ENCODE peak calls at places on chromosomes 7 and 10, in four cellular contexts. T, L, B and U are unnamed samples. For H3K27me3, the result is how much of the 10 kb centered on the place peaks cover.

GRCh38 chr10:69172241-69172998 is 7.6 kb upstream of the SUPV3L1 start:
- DNase-seq in T (no peak), L (no peak), B (no peak), U (no peak)

GRCh38 chr7:77216233-77216632 is 16.6 kb upstream of the FGL2 start:
- DNase-seq in L (no peak), B (no peak), T (no peak), U (no peak)

GRCh38 chr7:42152353-42153205 is 84.4 kb downstream of the GLI3 start:
- DNase-seq in T (no peak), B (no peak), L (no peak), U (no peak)

GRCh38 chr7:50787825-50788224 is 5.1 kb upstream of the GRB10 start:
- DNase-seq in L (no peak), B (no peak), T (no peak), U (no peak)

GRCh38 chr7:105738133-105738532 is 138.3 kb downstream of the ATXN7L1 start:
- DNase-seq in T (no peak), L (no peak), B (no peak), U (no peak)

GRCh38 chr7:106050743-106051110 is 61.4 kb downstream of the SYPL1 start:
- DNase-seq in L (peak), T (no peak), B (no peak), U (no peak)

GRCh38 chr7:44322631-44323363 is 2.6 kb downstream of the CAMK2B start:
- DNase-seq in T (no peak), B (no peak), L (no peak), U (no peak)

GRCh38 chr7:3156508-3156907 is 112.8 kb upstream of the CARD11 start:
- DNase-seq in B (no peak), T (no peak), L (no peak), U (no peak)

GRCh38 chr10:54130394-54130793 is 670.6 kb downstream of the PCDH15 start:
- DNase-seq in B (no peak), T (no peak), L (no peak), U (no peak)

GRCh38 chr7:117350027-117350426 is 27.2 kb upstream of the WNT2 start:
- DNase-seq in T (no peak), L (no peak), B (no peak), U (no peak)

GRCh38 chr10:133226251-133226808 is 3.7 kb upstream of the UTF1 start:
- DNase-seq in L (no peak), T (no peak), B (no peak), U (no peak)

GRCh38 chr10:22720667-22721066 is 6.3 kb upstream of the PIP4K2A start:
- DNase-seq in B (no peak), L (no peak), T (no peak), U (no peak)

GRCh38 chr10:31929260-31929985 is 792 bp upstream of the ARHGAP12 start:
- DNase-seq in L (peak), B (peak), T (no peak), U (peak)

GRCh38 chr10:78657622-78658165 is 411.1 kb upstream of the ZMIZ1 start:
- DNase-seq in L (peak), B (peak), T (no peak), U (peak)

GRCh38 chr10:29862926-29863614 is 196.3 kb downstream of the JCAD start:
- DNase-seq in T (no peak), L (peak), B (no peak), U (no peak)

GRCh38 chr7:47328392-47329319 is 253.3 kb downstream of the TNS3 start:
- DNase-seq in L (no peak), T (no peak), B (no peak), U (peak)
- H3K27me3 ChIP-seq in L (under half), T (under half), B (under half), U (under half)

GRCh38 chr7:154842608-154843007 is 160.3 kb downstream of the PAXIP1 start:
- DNase-seq in T (no peak), B (no peak), L (peak), U (peak)
- H3K27me3 ChIP-seq in T (under half), B (under half), L (under half), U (under half)

GRCh38 chr10:43233601-43234430 is 33.0 kb downstream of the RASGEF1A start:
- DNase-seq in B (peak), T (no peak), L (no peak), U (peak)

GRCh38 chr10:43234471-43235041 is 32.3 kb downstream of the RASGEF1A start:
- DNase-seq in B (peak), L (no peak), T (no peak), U (peak)

GRCh38 chr10:43236176-43236850 is 30.6 kb downstream of the RASGEF1A start:
- DNase-seq in L (no peak), T (no peak), B (peak), U (peak)

GRCh38 chr10:43237128-43237527 is 29.7 kb downstream of the RASGEF1A start:
- DNase-seq in T (no peak), B (peak), L (no peak), U (peak)

DNA sequence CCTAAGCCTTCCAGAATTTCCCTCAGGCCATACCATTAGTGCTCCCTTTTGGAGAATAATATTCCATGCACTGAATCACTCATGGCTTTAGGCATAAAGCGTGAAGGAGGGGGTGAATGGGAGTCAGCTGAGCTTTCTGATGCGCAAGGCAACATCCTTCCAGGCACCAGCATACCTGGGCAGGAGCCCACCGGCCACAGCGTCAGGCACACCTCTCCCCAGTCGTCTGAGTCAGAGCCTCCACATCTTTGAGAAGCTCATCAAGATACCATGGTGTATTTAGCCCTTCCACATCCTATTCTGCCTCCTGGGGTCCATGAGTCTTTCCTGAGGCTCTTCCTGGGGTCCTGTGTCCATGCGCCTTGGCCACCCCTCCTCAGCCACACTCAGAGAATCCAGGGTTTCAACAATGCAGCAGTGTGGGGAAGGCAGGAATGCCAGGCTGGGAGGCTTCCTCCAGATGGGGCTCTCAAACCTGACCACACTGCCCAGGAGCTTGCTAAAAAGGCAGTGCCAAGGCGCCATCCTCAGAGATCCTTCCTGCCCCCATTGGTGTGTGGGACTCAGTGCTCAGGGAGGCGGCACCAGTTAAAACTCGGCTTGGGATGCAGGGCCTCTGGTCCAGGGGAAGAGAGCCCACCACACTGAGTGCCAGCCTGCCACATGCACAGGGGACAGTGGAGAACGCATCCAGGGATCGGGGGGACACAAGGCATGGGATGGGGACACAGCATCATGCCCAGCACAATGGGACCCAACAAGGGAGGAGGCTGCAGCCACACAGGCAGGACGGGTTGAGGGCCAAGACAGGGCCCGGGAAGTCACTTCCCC is 31.6 kb downstream of the RASGEF1A start:
- DNase-seq in T (no peak), B (peak), L (no peak), U (peak)
- H3K27me3 ChIP-seq in T (under half), B (under half), L (under half), U (under half)

GRCh38 chr7:142111509-142111908 is at the start of gene MGAM2:
- DNase-seq in T (no peak), B (no peak), L (no peak), U (no peak)
- H3K27me3 ChIP-seq in T (under half), B (under half), L (under half), U (under half)

DNA sequence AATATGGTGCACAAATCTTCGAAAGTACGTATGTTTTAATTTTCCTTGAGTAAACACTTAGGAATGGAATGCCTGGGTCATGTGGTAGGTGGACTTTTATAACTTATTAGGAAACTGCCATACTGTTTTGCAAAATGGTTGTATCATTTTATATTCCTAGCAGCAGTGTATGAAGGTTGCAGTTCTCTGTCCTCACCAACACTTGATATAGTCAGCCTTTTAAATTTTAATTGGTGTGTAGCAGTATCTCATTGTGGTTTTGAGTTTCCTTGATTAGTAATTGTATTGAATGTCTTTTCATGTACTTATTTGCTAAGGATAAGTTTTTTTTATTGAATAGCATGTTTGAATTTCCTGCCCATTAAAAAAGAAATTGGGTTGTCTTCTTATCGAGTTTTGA is 926 bp upstream of the PCBD1 start:
- DNase-seq in T (no peak), B (no peak), L (peak), U (no peak)
- H3K27me3 ChIP-seq in T (under half), B (under half), L (under half), U (under half)

DNA sequence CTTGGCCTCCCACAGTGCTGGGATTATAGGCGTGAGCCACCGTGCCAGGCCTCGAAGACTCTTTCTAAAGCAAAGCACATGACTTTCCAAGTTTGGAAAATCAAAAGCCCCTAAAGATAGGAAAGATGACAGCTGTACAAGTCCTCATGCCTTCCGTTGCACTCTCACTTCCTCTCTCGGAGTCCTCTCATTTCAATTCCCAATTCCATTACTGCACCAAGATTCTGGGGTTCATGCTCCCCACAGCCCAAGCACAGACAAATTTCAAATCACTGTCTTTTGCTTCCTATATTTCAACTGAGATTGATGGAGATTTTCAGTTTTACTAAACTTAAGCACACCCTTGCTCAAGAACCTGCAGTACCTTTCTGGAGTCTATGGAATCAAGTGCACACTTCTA is 10.9 kb upstream of the PLAU start:
- DNase-seq in L (no peak), B (no peak), T (no peak), U (no peak)
- H3K27me3 ChIP-seq in L (under half), B (under half), T (under half), U (under half)

GRCh38 chr10:110502851-110503301 is 5.2 kb downstream of the DUSP5 start:
- DNase-seq in L (peak), T (no peak), B (no peak), U (no peak)
- H3K27me3 ChIP-seq in L (under half), T (under half), B (under half), U (under half)